ENCODE peak calls at places on chromosomes 1 and 21, in eight cellular contexts. J, T, W, N, R, H, F and I are unnamed samples.
A peak's percentile ranks its signal among the peaks of the same experiment; 100 is the strongest.

GRCh38 chr21:45869121-45870007 is 112.2 kb upstream of the COL6A1 start:
- DNase-seq in T (no peak), W (no peak), F (peak; percentile 79), H (no peak), J (no peak), N (no peak), R (no peak), I (no peak)

GRCh38 chr1:153882296-153882912 is 40.4 kb downstream of the GATAD2B start:
- DNase-seq in R (no peak), W (no peak), H (no peak), F (peak; percentile 28), J (no peak), N (no peak), T (no peak), I (no peak)

GRCh38 chr1:179380299-179380698 is 14.5 kb downstream of the AXDND1 start:
- DNase-seq in H (no peak), T (no peak), J (no peak), N (no peak), F (no peak), W (no peak), R (no peak), I (no peak)

GRCh38 chr1:3393024-3393986 is 61.2 kb upstream of the ARHGEF16 start:
- DNase-seq in H (no peak), W (no peak), J (no peak), R (no peak), T (peak; percentile 76), F (peak; percentile 12), N (no peak), I (no peak)

GRCh38 chr1:147072371-147073061 is 99.8 kb downstream of the PRKAB2 start:
- DNase-seq in H (no peak), J (no peak), R (no peak), F (no peak), W (no peak), N (no peak), T (no peak), I (no peak)

GRCh38 chr1:36865080-36865900 is 169.0 kb downstream of the GRIK3 start:
- DNase-seq in F (no peak), W (no peak), N (no peak), T (no peak), H (no peak), J (no peak), R (no peak), I (no peak)

GRCh38 chr1:160371691-160372208 is 4.9 kb downstream of the NHLH1 start:
- DNase-seq in F (no peak), N (no peak), T (no peak), H (no peak), W (no peak), J (no peak), R (no peak), I (no peak)

GRCh38 chr1:2304921-2305681 is 77.0 kb downstream of the SKI start:
- DNase-seq in N (no peak), W (no peak), J (no peak), H (no peak), F (no peak), R (no peak), T (no peak), I (no peak)

GRCh38 chr1:223233019-223233409 is 90.0 kb upstream of the TLR5 start:
- DNase-seq in J (no peak), T (no peak), R (no peak), F (no peak), W (no peak), N (no peak), H (no peak), I (no peak)

GRCh38 chr1:51572365-51572764 is 44.5 kb upstream of the OSBPL9 start:
- DNase-seq in W (no peak), R (no peak), J (no peak), N (no peak), T (no peak), H (no peak), F (no peak), I (no peak)

GRCh38 chr1:209202826-209203439 is 380.6 kb upstream of the CAMK1G start:
- DNase-seq in R (no peak), H (no peak), W (peak; percentile 27), J (peak; percentile 17), N (no peak), F (peak; percentile 64), T (no peak), I (peak; percentile 4)

GRCh38 chr1:57061369-57061768 is 95.6 kb upstream of the C8B start:
- DNase-seq in F (peak; percentile 10), R (peak; percentile 5), W (no peak), N (no peak), T (no peak), H (peak; percentile 16), J (no peak), I (no peak)

GRCh38 chr1:225460737-225461532 is 33.1 kb upstream of the LBR start:
- DNase-seq in R (no peak), N (no peak), F (no peak), W (no peak), H (no peak), T (no peak), J (peak; percentile 76), I (no peak)

GRCh38 chr1:229432116-229432461 is 1.8 kb downstream of the ACTA1 start:
- DNase-seq in H (no peak), W (no peak), N (no peak), R (no peak), T (no peak), F (no peak), J (no peak), I (no peak)

GRCh38 chr1:229432905-229433304 is 989 bp downstream of the ACTA1 start:
- DNase-seq in J (no peak), W (no peak), N (no peak), H (no peak), T (no peak), R (no peak), F (no peak), I (no peak)

GRCh38 chr1:229431270-229432115 is 2.4 kb downstream of the ACTA1 start:
- DNase-seq in T (no peak), R (no peak), J (no peak), F (no peak), H (no peak), W (no peak), N (no peak), I (no peak)

GRCh38 chr1:229428256-229428655 is 5.6 kb downstream of the ACTA1 start:
- DNase-seq in N (no peak), T (no peak), H (no peak), R (no peak), J (no peak), F (no peak), W (no peak), I (no peak)

GRCh38 chr1:229430761-229431269 is 3.1 kb downstream of the ACTA1 start:
- DNase-seq in T (peak; percentile 73), F (peak; percentile 37), W (no peak), H (peak; percentile 64), J (peak; percentile 27), N (peak; percentile 83), R (peak; percentile 28), I (no peak)
- TF ChIP-seq CTCF in T (no peak), F (no peak), W (peak; percentile 6), H (no peak), J (no peak), N (no peak), R (no peak), I (peak; percentile 15)

DNA sequence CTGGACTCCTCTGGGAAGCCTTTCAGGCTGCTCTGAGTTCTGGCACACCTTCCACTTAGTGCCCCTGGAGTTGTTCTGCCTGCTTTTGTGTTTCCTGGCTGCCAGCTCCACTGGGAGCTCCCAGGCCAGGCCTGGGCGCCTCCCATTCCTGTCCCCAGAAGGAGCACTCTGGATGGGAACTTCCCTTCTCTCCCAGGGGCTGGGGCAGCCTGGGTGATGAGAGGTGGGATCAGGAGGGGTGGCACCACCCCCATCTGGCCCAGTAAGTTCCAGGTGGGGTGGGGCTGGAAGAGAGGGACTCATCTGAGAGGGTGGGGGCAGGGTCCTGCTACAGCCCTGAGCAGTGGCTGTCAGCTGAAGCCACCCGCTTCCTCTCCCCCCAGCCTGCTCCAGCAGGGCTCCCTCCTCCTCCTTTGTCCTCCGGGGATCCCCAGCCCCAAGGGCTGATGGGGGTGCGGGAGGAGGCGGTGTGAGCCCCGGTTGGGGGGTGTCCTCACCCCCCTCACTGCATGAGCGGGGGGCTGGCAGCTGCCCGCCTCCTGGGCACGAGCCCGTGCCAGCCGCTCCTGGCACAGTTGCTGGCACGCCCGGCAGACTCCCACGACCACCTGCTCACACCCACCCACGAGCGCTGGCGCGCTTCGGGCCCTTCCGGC is 4.7 kb downstream of the FOXO6 start:
- DNase-seq in W (no peak), J (peak; percentile 54), F (no peak), N (no peak), T (no peak), H (peak; percentile 57), R (peak; percentile 58), I (no peak)
- H3K4me3 ChIP-seq in W (peak overlapping the region; percentile 10), J (peak overlapping the region; percentile 58), F (no peak overlapping the region), N (peak overlapping the region; percentile 67), T (peak overlapping the region; percentile 10), H (peak overlapping the region; percentile 29), R (peak overlapping the region; percentile 51), I (no peak overlapping the region)

DNA sequence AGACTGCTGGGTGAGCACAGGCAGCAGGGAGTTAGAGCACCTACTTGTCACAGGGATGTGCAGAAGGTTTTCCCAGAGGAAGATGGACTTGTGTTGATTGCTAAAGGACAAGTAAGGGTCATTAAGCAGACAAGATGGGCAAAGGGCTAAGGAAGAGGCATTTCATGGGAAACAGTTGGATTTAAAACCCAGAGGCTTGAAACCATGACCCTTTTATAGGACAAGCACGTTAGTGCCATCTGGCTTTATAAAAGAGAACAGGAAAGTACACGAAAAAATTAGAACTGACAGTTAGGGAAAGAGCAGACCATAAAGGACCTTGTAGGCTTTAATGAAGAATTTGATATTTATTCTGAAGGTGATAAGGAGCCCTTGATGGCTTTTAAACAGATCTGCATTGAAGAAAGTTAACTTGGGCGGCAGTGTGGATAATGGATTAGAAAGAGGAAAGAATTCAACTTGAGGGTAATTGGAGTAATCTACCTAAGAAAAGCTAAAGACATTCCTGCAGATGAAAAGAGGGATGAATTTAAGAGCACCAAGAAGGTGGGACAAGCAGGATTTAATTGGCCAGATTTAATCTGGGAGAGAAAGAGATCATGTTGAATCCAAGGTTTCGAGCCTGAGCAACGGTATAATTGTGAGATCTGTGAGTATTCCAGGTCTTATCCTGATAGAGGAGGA is 68.6 kb downstream of the ZC3H11B start:
- DNase-seq in R (no peak), T (no peak), W (no peak), N (no peak), J (no peak), F (no peak), H (no peak), I (no peak)
- TF ChIP-seq CTCF in R (no peak), T (peak; percentile 34), W (peak; percentile 20), N (no peak), J (peak; percentile 23), F (no peak), H (no peak), I (no peak)

DNA sequence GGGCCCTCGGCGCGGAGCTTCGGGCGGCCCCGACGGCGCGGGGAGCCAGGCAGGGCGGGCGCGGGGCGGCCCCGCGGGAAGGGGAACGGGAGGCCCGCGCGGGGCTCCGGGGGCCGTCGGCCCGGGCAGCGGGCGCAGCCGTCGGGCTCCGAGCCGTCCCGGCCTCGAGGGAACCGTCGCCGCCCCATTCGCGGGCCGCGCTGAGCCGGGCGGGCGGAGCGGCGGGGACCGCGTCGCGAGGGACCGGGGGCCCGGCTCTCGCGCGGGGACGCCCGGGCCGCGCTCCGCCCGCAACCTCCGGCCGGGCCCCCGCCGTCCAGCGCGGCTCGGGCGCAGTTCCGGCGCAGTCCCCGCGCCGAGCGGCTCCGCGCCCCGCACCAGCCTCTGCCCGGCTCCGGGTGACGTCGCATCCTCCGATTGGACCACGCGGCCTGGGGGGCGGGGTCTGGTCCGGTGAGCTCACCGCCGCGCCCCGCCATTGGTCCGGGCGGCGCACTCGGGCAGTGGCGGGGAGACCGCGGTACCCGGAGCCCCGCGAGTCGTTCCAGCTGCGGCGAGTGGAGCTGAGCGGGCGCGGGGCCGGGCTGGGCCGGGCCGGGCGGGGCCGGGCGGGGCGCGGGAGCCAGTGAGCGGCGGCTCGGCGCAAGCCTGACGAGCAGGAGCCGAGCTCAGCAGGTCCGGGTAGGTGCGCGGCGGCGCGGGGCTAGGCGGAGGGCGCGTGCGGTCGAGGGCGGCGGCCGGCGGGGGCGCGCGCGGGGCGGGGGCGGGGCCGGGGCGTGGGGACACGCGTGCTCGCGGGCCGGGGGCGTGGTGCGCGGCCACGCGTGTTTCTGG is 66.7 kb upstream of the VAMP3 start:
- DNase-seq in H (peak; percentile 91), J (peak; percentile 74), T (peak; percentile 95), N (peak; percentile 94), R (peak; percentile 95), W (peak; percentile 45), F (peak; percentile 78), I (peak; percentile 5)
- H3K4me3 ChIP-seq in H (peak overlapping the region; percentile 21), J (no peak overlapping the region), T (no peak overlapping the region), N (peak overlapping the region; percentile 64), R (no peak overlapping the region), W (peak overlapping the region; percentile 17), F (peak overlapping the region; percentile 42), I (peak overlapping the region; percentile 23)